ENCODE peak calls at places on chromosomes 7 and 10, in six cellular contexts. D is mesenchymal stem cell, H is IMR-90, P is neuronal stem cell, K is trophoblast cell, F is H1. J is an unnamed sample.

GRCh38 chr10:89745903-89746302 is 44.5 kb downstream of the KIF20B start:
- DNase-seq in D (no peak), H (no peak), P (no peak), K (no peak), F (no peak), J (no peak)

GRCh38 chr10:69835875-69836727 is 34.4 kb downstream of the COL13A1 start:
- DNase-seq in D (no peak), H (no peak), P (no peak), K (no peak), F (no peak), J (no peak)

GRCh38 chr7:142802301-142802700 is 31.5 kb downstream of the PRSS2 start:
- DNase-seq in D (no peak), H (no peak), P (no peak), K (no peak), F (no peak), J (peak)

GRCh38 chr7:30594055-30594539 is 581 bp upstream of the GARS1 start:
- DNase-seq in D (no peak), H (peak), P (no peak), K (no peak), F (peak), J (peak)

GRCh38 chr10:102300289-102300843 is 55.0 kb downstream of the GBF1 start:
- DNase-seq in D (peak), H (peak), P (no peak), K (no peak), F (no peak), J (no peak)

GRCh38 chr10:86261933-86262665 is 104.5 kb downstream of the GRID1 start:
- DNase-seq in D (no peak), H (no peak), P (no peak), K (no peak), F (peak), J (peak)

GRCh38 chr10:3499120-3499519 is 285.9 kb downstream of the KLF6 start:
- DNase-seq in D (peak), H (peak), P (no peak), K (peak), F (no peak), J (no peak)

GRCh38 chr10:624605-625334 is 64.7 kb downstream of the DIP2C start:
- DNase-seq in D (peak), H (peak), P (no peak), K (peak), F (no peak), J (peak)

GRCh38 chr10:59971915-59972314 is 65.6 kb upstream of the CCDC6 start:
- DNase-seq in D (peak), H (no peak), P (no peak), K (peak), F (no peak), J (no peak)

GRCh38 chr7:29885626-29886025 is 79.3 kb downstream of the WIPF3 start:
- DNase-seq in D (no peak), H (no peak), P (no peak), K (no peak), F (no peak), J (no peak)

GRCh38 chr7:148116195-148116594 is 474.4 kb upstream of the C7orf33 start:
- DNase-seq in D (no peak), H (no peak), P (no peak), K (no peak), F (no peak), J (no peak)

GRCh38 chr7:139570119-139570518 is 46.6 kb downstream of the CLEC2L start:
- DNase-seq in D (no peak), H (no peak), P (peak), K (no peak), F (no peak), J (no peak)

GRCh38 chr10:84838851-84839250 is 510.5 kb downstream of the CCSER2 start:
- DNase-seq in D (no peak), H (no peak), P (no peak), K (no peak), F (no peak), J (no peak)

GRCh38 chr7:27784399-27785053 is 44.6 kb downstream of the TAX1BP1 start:
- DNase-seq in D (peak), H (peak), P (peak), K (peak), F (no peak), J (no peak)

GRCh38 chr10:50866317-50866716 is 19.1 kb downstream of the A1CF start:
- DNase-seq in D (no peak), H (no peak), P (no peak), K (no peak), F (no peak), J (no peak)

GRCh38 chr7:1768835-1769234 is 98.8 kb downstream of the ELFN1 start:
- DNase-seq in D (no peak), H (no peak), P (no peak), K (no peak), F (no peak), J (no peak)
- H4K91ac ChIP-seq in D (no peak), H (no peak), P (no peak), K (no peak), F (no peak), J (no peak)

DNA sequence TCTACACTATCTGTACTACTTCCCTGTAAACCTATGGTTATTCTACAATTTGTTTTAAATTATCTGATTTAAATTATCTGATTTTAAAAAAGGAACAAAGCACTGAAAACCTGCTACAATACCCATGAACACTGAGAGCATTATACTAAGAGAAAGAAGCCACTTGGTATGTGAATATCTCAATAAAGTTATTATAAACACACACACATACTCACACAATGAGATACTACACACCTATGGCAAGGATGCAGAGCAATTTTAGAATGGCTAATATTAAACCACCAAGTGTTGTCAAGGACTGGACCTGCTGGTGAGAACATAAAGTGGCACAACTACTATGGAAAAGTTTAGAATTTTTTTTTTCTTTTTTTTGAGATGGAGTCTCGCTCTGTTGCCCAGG is 82.7 kb downstream of the IGF2BP3 start:
- DNase-seq in D (no peak), H (no peak), P (no peak), K (no peak), F (no peak), J (no peak)
- H4K91ac ChIP-seq in D (no peak), H (no peak), P (no peak), K (no peak), F (no peak), J (no peak)

GRCh38 chr10:2410049-2410448 is 657.3 kb upstream of the PFKP start:
- DNase-seq in D (no peak), H (no peak), P (no peak), K (no peak), F (no peak), J (no peak)
- H4K91ac ChIP-seq in D (no peak), H (no peak), P (no peak), K (no peak), F (peak), J (no peak)

DNA sequence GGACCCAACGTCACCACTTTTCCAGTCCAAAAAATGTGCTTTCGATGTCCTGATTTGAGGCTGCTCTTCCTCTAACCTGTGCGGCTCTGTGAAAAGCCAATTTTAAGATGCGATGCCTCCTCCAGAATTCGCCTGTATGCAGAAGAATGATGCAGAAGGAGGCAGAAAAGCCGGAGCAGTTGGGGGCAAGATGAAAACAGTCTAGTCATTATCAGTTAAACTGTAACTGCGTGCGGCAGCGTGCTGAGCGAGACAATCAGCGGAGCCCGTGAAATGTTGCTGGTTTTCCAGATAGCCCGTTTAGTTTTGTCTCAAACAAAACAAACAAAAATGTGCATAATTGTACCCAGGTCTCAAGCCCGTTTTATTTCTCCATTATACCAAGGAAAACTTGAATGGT is 137.0 kb upstream of the FGFR2 start:
- DNase-seq in D (no peak), H (no peak), P (no peak), K (no peak), F (no peak), J (no peak)
- H4K91ac ChIP-seq in D (no peak), H (no peak), P (no peak), K (no peak), F (no peak), J (no peak)

GRCh38 chr7:98278408-98278807 is 3.1 kb upstream of the BRI3 start:
- DNase-seq in D (no peak), H (no peak), P (no peak), K (no peak), F (no peak), J (no peak)
- H4K91ac ChIP-seq in D (no peak), H (no peak), P (no peak), K (no peak), F (no peak), J (no peak)

GRCh38 chr10:116687633-116688032 is 54.7 kb downstream of the HSPA12A start:
- DNase-seq in D (no peak), H (no peak), P (no peak), K (no peak), F (no peak), J (no peak)

GRCh38 chr10:116684781-116685180 is 57.6 kb downstream of the HSPA12A start:
- DNase-seq in D (no peak), H (no peak), P (no peak), K (no peak), F (no peak), J (no peak)

GRCh38 chr10:116686632-116687031 is 55.7 kb downstream of the HSPA12A start:
- DNase-seq in D (no peak), H (no peak), P (no peak), K (no peak), F (no peak), J (no peak)

GRCh38 chr10:116683821-116684220 is 58.5 kb downstream of the HSPA12A start:
- DNase-seq in D (no peak), H (no peak), P (no peak), K (no peak), F (no peak), J (no peak)

DNA sequence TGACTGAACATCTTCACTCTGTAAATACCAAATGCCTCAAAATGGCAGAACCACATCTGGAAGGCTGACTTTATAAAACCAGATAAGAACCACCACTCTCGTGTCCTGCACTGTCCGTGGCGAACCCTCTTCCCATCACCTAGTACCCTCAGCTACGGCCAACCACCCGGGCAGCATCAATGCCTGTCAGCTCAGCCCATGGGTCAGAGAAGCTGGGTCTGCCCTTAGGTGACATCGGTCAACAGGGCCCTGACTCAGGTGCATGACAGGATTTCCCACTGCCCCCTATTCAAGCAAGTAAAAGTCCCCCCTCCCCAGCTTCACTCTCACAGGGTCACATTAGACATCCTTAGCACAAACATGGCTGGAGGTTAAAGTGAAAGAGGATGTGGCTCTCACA is 56.6 kb downstream of the HSPA12A start:
- DNase-seq in D (no peak), H (no peak), P (no peak), K (no peak), F (no peak), J (no peak)
- H4K91ac ChIP-seq in D (no peak), H (no peak), P (no peak), K (no peak), F (no peak), J (no peak)

GRCh38 chr10:77653210-77653609 is 15.6 kb upstream of the KCNMA1 start:
- DNase-seq in D (no peak), H (no peak), P (no peak), K (no peak), F (no peak), J (no peak)
- H4K91ac ChIP-seq in D (no peak), H (no peak), P (no peak), K (no peak), F (no peak), J (no peak)

GRCh38 chr7:43441217-43441616 is 141.7 kb upstream of the STK17A start:
- DNase-seq in D (no peak), H (no peak), P (no peak), K (no peak), F (no peak), J (no peak)

GRCh38 chr7:43443380-43443779 is 139.5 kb upstream of the STK17A start:
- DNase-seq in D (peak), H (peak), P (no peak), K (no peak), F (no peak), J (no peak)

GRCh38 chr7:43449577-43449976 is 133.3 kb upstream of the STK17A start:
- DNase-seq in D (no peak), H (no peak), P (peak), K (no peak), F (no peak), J (no peak)

GRCh38 chr7:43439631-43440401 is 143.1 kb upstream of the STK17A start:
- DNase-seq in D (peak), H (peak), P (peak), K (peak), F (peak), J (peak)

GRCh38 chr7:43444711-43445578 is 138.0 kb upstream of the STK17A start:
- DNase-seq in D (no peak), H (no peak), P (no peak), K (no peak), F (peak), J (no peak)
- H4K91ac ChIP-seq in D (peak), H (no peak), P (peak), K (no peak), F (peak), J (no peak)

DNA sequence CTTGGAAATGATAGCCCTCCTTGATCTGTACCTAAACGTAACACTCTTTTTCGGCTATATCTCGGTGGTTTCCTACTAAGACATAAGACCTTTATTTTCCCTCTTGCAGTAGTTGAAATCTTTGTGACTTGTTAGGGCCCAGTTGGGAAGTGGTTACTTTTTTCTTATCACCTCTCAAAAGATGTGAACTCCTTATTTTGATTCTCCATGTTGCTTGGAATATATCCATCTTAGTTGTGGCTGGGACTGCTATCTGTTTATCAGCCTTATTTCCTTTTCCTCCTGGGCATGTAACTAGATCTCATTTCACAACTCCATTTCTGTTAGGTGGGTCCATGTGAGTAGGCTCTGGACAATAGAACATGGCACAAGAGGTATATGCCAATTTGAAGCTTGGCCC is 4.1 kb upstream of the CPED1 start:
- DNase-seq in D (no peak), H (no peak), P (no peak), K (no peak), F (no peak), J (no peak)
- H4K91ac ChIP-seq in D (no peak), H (no peak), P (no peak), K (no peak), F (no peak), J (no peak)